ENCODE peak calls at places on chromosomes 7 and 10, in six cellular contexts. S is neuronal stem cell, V is IMR-90, U is mesenchymal stem cell, I is H1, Z is trophoblast cell. H is an unnamed sample.

GRCh38 chr7:81013036-81013435 is 94.2 kb upstream of the SEMA3C start:
- DNase-seq in Z (peak; percentile 21), I (no peak), S (no peak), U (peak; percentile 50), V (peak; percentile 48), H (no peak)

GRCh38 chr10:71379118-71379781 is 17.5 kb upstream of the CDH23 start:
- DNase-seq in Z (no peak), I (no peak), S (no peak), V (no peak), U (no peak), H (no peak)

GRCh38 chr10:129417164-129417563 is 49.9 kb upstream of the MGMT start:
- DNase-seq in Z (peak; percentile 1), I (no peak), S (no peak), V (peak; percentile 61), U (peak; percentile 80), H (no peak)

GRCh38 chr10:11225935-11226334 is 208.3 kb downstream of the CELF2 start:
- DNase-seq in I (no peak), S (no peak), Z (peak; percentile 25), U (no peak), V (no peak), H (no peak)

GRCh38 chr10:133455611-133456031 is 1.9 kb downstream of the SCART1 start:
- DNase-seq in U (no peak), I (no peak), Z (no peak), S (no peak), V (no peak), H (no peak)

GRCh38 chr7:85529831-85530230 is 343.0 kb upstream of the SEMA3D start:
- DNase-seq in I (no peak), V (peak; percentile 47), U (peak; percentile 57), Z (no peak), S (no peak), H (no peak)

GRCh38 chr10:100483876-100484666 is 21.3 kb downstream of the WNT8B start:
- DNase-seq in V (no peak), S (no peak), I (no peak), Z (no peak), U (no peak), H (no peak)

GRCh38 chr7:81190997-81191747 is 272.3 kb upstream of the SEMA3C start:
- DNase-seq in U (peak; percentile 33), I (no peak), Z (peak; percentile 33), S (no peak), V (peak; percentile 56), H (no peak)

GRCh38 chr7:147541261-147541660 is 1049.3 kb upstream of the C7orf33 start:
- DNase-seq in Z (no peak), S (no peak), V (no peak), U (no peak), I (no peak), H (no peak)

GRCh38 chr10:33376976-33377657 is 42.6 kb upstream of the NRP1 start:
- DNase-seq in Z (no peak), V (peak; percentile 85), U (peak; percentile 22), S (no peak), I (no peak), H (no peak)

GRCh38 chr7:40057292-40057691 is 77.1 kb downstream of the MPLKIP start:
- DNase-seq in V (peak; percentile 20), I (no peak), U (no peak), Z (no peak), S (no peak), H (no peak)

GRCh38 chr7:109950256-109950655 is 1140.7 kb upstream of the LRRN3 start:
- DNase-seq in U (no peak), I (no peak), Z (no peak), S (no peak), V (no peak), H (no peak)

GRCh38 chr10:72506474-72506873 is 119.4 kb downstream of the MICU1 start:
- DNase-seq in U (no peak), S (no peak), I (no peak), V (no peak), Z (no peak), H (no peak)

GRCh38 chr10:57513637-57514036 is 754.1 kb downstream of the IPMK start:
- DNase-seq in U (no peak), V (no peak), I (no peak), S (no peak), Z (no peak), H (no peak)
- H2AFZ ChIP-seq in U (no peak overlapping the region), V (no peak overlapping the region), I (no peak overlapping the region), S (no peak overlapping the region), Z (no peak overlapping the region), H (peak overlapping the region; percentile 16)

GRCh38 chr10:90923111-90923731 is 2.3 kb upstream of the ANKRD1 start:
- DNase-seq in V (no peak), I (no peak), Z (no peak), S (no peak), U (no peak), H (no peak)

GRCh38 chr10:90919683-90920574 is 958 bp downstream of the ANKRD1 start:
- DNase-seq in S (no peak), U (peak; percentile 39), I (no peak), V (no peak), Z (no peak), H (no peak)

GRCh38 chr10:90917968-90918318 is 2.9 kb downstream of the ANKRD1 start:
- DNase-seq in U (peak; percentile 30), S (no peak), I (no peak), Z (no peak), V (no peak), H (no peak)

GRCh38 chr10:90921906-90922305 is 1.0 kb upstream of the ANKRD1 start:
- DNase-seq in Z (no peak), I (no peak), U (no peak), V (no peak), S (no peak), H (no peak)

DNA sequence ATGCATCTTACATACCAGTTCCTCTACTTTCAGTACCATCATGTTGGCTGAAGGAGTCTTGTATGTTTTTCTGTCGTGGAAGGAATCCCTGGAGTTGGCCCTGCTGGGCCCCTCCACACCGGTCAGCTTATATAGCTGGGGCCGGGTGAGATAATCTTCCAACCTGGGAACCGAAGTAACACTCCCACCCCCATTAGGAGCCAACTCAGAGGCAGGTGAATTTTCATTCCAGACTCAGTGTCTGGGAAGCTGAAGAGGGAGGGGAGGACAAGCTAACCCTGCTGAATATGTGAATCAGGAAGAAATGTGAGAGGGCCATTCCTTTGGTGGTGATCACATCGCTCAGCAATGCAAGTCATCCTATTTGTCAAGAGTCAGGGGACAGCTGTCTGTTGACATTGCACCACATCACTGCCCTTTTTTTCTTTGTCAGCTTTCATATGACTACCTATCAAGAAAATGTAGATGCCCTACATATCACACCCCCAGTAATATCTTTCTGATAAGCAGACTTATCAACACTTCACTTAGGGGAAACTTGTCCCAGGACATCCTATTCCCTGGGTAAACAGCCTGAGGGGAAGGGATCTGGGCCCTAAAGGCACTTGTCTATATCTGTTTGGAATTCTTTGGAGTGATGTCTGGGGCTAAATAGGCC is at the start of gene ANKRD1:
- DNase-seq in I (peak; percentile 67), V (peak; percentile 87), S (peak; percentile 36), Z (peak; percentile 100), U (peak; percentile 88), H (peak; percentile 76)
- H2AK5ac ChIP-seq in I (no peak within 1 kb of the TSS), V (peak within 1 kb of the TSS; percentile 95), S (no peak within 1 kb of the TSS), Z (peak within 1 kb of the TSS; percentile 35), U (peak within 1 kb of the TSS; percentile 92), H (no peak within 1 kb of the TSS)

GRCh38 chr7:116187400-116187799 is 22.9 kb upstream of the TES start:
- DNase-seq in Z (no peak), V (no peak), I (no peak), S (no peak), U (no peak), H (no peak)
- H2AFZ ChIP-seq in Z (no peak overlapping the region), V (no peak overlapping the region), I (no peak overlapping the region), S (no peak overlapping the region), U (no peak overlapping the region), H (no peak overlapping the region)

DNA sequence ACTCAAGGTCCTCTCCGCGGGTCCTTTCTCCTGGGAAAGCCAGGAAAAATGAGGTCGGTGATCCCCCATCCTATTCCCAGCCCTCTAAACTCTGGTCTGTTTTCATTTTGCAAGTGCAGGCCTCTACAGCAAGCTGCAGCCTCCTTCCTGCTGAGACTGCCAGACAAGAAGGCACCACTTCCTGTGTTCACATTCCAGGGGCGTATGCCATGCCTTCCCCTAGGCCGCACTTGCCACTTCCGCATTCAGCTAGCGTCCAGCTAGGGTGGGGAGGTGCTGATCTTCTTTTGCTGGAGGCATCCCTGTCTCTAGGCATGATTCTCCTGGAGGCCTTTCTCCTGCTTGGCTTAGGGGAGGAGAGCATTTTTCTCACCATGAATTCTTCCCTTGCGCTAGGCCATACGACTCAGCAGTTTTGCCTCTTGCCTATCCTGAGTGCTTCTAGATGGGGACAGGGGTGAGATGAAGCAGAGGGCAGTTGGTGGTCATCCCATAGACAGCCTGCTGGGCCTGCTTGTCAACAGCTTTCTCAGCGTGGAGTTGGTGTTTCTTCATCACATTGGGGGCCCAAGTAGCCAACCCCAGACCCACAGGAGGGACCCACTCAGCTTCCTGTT is 328.9 kb downstream of the RPS24 start:
- DNase-seq in I (no peak), S (no peak), Z (no peak), V (no peak), U (peak; percentile 33), H (peak; percentile 35)
- H2AK5ac ChIP-seq in I (peak overlapping the region; percentile 55), S (peak overlapping the region; percentile 36), Z (peak overlapping the region; percentile 93), V (no peak overlapping the region), U (peak overlapping the region; percentile 51), H (no peak overlapping the region)

GRCh38 chr7:113306302-113306701 is 187.9 kb upstream of the SMIM30 start:
- DNase-seq in S (no peak), U (no peak), I (no peak), V (no peak), Z (no peak), H (no peak)

GRCh38 chr7:113304104-113304503 is 185.8 kb upstream of the SMIM30 start:
- DNase-seq in S (no peak), U (no peak), I (no peak), V (no peak), Z (no peak), H (no peak)

GRCh38 chr7:113301983-113302382 is 183.6 kb upstream of the SMIM30 start:
- DNase-seq in V (no peak), I (no peak), S (no peak), Z (no peak), U (no peak), H (no peak)

GRCh38 chr7:113308399-113308798 is 190.0 kb upstream of the SMIM30 start:
- DNase-seq in I (no peak), Z (no peak), V (no peak), S (no peak), U (no peak), H (no peak)

DNA sequence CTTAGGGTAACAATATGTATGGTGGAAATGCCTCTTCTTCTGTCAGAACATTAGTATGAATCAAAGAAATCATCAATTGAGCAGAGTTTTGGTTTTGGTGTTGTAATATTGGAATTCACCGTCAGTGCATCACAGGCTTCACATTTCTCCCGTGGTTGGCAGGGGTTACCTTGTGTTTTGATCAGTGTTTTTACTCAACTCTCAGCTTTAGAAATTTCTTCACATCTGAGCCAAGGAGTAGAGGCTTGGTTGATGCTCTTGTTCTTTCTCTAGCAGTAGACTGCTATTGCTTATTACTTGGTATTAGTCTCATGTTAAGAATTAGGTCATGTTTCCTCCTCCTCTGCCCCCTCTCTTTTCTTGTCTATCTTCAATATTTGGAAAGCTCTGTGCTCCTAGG is 188.8 kb upstream of the SMIM30 start:
- DNase-seq in V (no peak), S (no peak), I (no peak), U (no peak), Z (peak; percentile 13), H (no peak)
- H2AFZ ChIP-seq in V (no peak overlapping the region), S (no peak overlapping the region), I (no peak overlapping the region), U (no peak overlapping the region), Z (no peak overlapping the region), H (no peak overlapping the region)

GRCh38 chr10:86960003-86960862 is 1.8 kb downstream of the SNCG start:
- DNase-seq in I (no peak), V (peak; percentile 65), S (no peak), Z (peak; percentile 62), U (peak; percentile 80), H (peak; percentile 79)
- H2AK5ac ChIP-seq in I (peak overlapping the region; percentile 100), V (peak overlapping the region; percentile 98), S (peak overlapping the region; percentile 99), Z (peak overlapping the region; percentile 90), U (no peak overlapping the region), H (no peak overlapping the region)